ENCODE peak calls at places on chromosomes 12 and 14, in six cellular contexts. L is WTC11; A is stimulated activated CD4-positive, alpha-beta T cell treated with anti-CD3 and anti-CD28 coated beads, Interleukin-1b, Interleukin-23, amount 100 ng/mL, for 24 hours; U is stimulated activated effector memory CD8-positive, alpha-beta T cell treated with anti-CD3 and anti-CD28 coated beads, Interleukin-12 subunit alpha, Interleukin-12 subunit beta, amount 100 ng/mL, for 72 hours; N is NCI-H1092; Q is fibroblast of the aortic adventitia. H is an unnamed sample.
A peak's percentile ranks its signal among the peaks of the same experiment; 100 is the strongest.

GRCh38 chr14:39219075-39219499 is 14.6 kb upstream of the MIA2 start:
- DNase-seq in Q (peak; percentile 79), U (no peak), N (no peak), A (no peak), L (no peak), H (no peak)

GRCh38 chr12:6084261-6084968 is 40.1 kb downstream of the VWF start:
- DNase-seq in N (no peak), U (no peak), A (no peak), L (no peak), Q (peak; percentile 88), H (no peak)

GRCh38 chr12:116821291-116821690 is 60.0 kb downstream of the HRK start:
- DNase-seq in U (no peak), Q (no peak), N (no peak), L (no peak), A (no peak), H (no peak)

GRCh38 chr12:116525418-116526001 is 33.7 kb upstream of the MAP1LC3B2 start:
- DNase-seq in U (no peak), N (no peak), L (no peak), Q (peak; percentile 95), A (no peak), H (no peak)

GRCh38 chr12:77349703-77350102 is 284.3 kb upstream of the E2F7 start:
- DNase-seq in N (no peak), L (no peak), Q (no peak), U (no peak), A (no peak), H (no peak)

GRCh38 chr12:127133675-127134335 is 1133.2 kb upstream of the TMEM132C start:
- DNase-seq in N (no peak), A (no peak), U (no peak), Q (peak; percentile 16), L (no peak), H (no peak)

GRCh38 chr12:26691234-26691970 is 141.6 kb downstream of the ITPR2 start:
- DNase-seq in Q (peak; percentile 92), N (no peak), L (peak; percentile 40), U (no peak), A (no peak), H (peak; percentile 65)

GRCh38 chr14:65495196-65495595 is 82.7 kb downstream of the FUT8 start:
- DNase-seq in L (no peak), A (no peak), Q (peak; percentile 42), U (no peak), N (no peak), H (no peak)

GRCh38 chr14:38290601-38291190 is 34.8 kb upstream of the CLEC14A start:
- DNase-seq in A (no peak), U (no peak), Q (peak; percentile 91), N (no peak), L (no peak), H (no peak)

H was measured in NCI-H1930.